ENCODE peak calls at places on chromosomes 4 and X, in eight cellular contexts. One of them, this sample, is unnamed.
A peak's percentile ranks its signal among the peaks of the same experiment; 100 is the strongest.

GRCh38 chr4:113435893-113436292 is 325.6 kb downstream of the CAMK2D start:
- DNase-seq in hypothalamus: no peak
- DNase-seq in NCI-H2171 treated with DMSO at 0.1 percent for 48 hours: peak; percentile 92
- DNase-seq in NCI-H2081: no peak
- DNase-seq in M059J: peak; percentile 94
- DNase-seq in IMR-90: peak; percentile 75
- DNase-seq in activated T-cell treated with anti-CD3 and anti-CD28 coated beads, Interleukin-2, amount 50 U/mL, for 1 hour: no peak
- DNase-seq in ELF-1: peak; percentile 19
- DNase-seq in this sample: peak; percentile 64

GRCh38 chr4:100894339-100894870 is 376.6 kb upstream of the EMCN start:
- DNase-seq in hypothalamus: no peak
- DNase-seq in NCI-H2171 treated with DMSO at 0.1 percent for 48 hours: no peak
- DNase-seq in NCI-H2081: no peak
- DNase-seq in M059J: no peak
- DNase-seq in IMR-90: no peak
- DNase-seq in activated T-cell treated with anti-CD3 and anti-CD28 coated beads, Interleukin-2, amount 50 U/mL, for 1 hour: no peak
- DNase-seq in ELF-1: no peak
- DNase-seq in this sample: no peak

GRCh38 chr4:687048-687974 is 1.6 kb downstream of the SLC49A3 start:
- DNase-seq in hypothalamus: no peak
- DNase-seq in NCI-H2171 treated with DMSO at 0.1 percent for 48 hours: no peak
- DNase-seq in NCI-H2081: no peak
- DNase-seq in M059J: peak; percentile 91
- DNase-seq in IMR-90: peak; percentile 77
- DNase-seq in activated T-cell treated with anti-CD3 and anti-CD28 coated beads, Interleukin-2, amount 50 U/mL, for 1 hour: no peak
- DNase-seq in ELF-1: peak; percentile 71
- DNase-seq in this sample: no peak

GRCh38 chrX:97984641-97985040 is 1100.9 kb downstream of the RPA4 start:
- DNase-seq in hypothalamus: no peak
- DNase-seq in NCI-H2171 treated with DMSO at 0.1 percent for 48 hours: no peak
- DNase-seq in NCI-H2081: no peak
- DNase-seq in M059J: peak; percentile 54
- DNase-seq in IMR-90: peak; percentile 22
- DNase-seq in activated T-cell treated with anti-CD3 and anti-CD28 coated beads, Interleukin-2, amount 50 U/mL, for 1 hour: no peak
- DNase-seq in ELF-1: peak; percentile 5
- DNase-seq in this sample: no peak

GRCh38 chr4:127988638-127989037 is 23.4 kb downstream of the ABHD18 start:
- DNase-seq in hypothalamus: no peak
- DNase-seq in NCI-H2171 treated with DMSO at 0.1 percent for 48 hours: no peak
- DNase-seq in NCI-H2081: no peak
- DNase-seq in M059J: no peak
- DNase-seq in IMR-90: no peak
- DNase-seq in activated T-cell treated with anti-CD3 and anti-CD28 coated beads, Interleukin-2, amount 50 U/mL, for 1 hour: no peak
- DNase-seq in ELF-1: no peak
- DNase-seq in this sample: no peak

GRCh38 chr4:105274504-105274903 is 127.8 kb downstream of the TET2 start:
- DNase-seq in hypothalamus: no peak
- DNase-seq in NCI-H2171 treated with DMSO at 0.1 percent for 48 hours: no peak
- DNase-seq in NCI-H2081: no peak
- DNase-seq in M059J: no peak
- DNase-seq in IMR-90: no peak
- DNase-seq in activated T-cell treated with anti-CD3 and anti-CD28 coated beads, Interleukin-2, amount 50 U/mL, for 1 hour: no peak
- DNase-seq in ELF-1: no peak
- DNase-seq in this sample: no peak

GRCh38 chr4:144968606-144969005 is 129.4 kb downstream of the ANAPC10 start:
- DNase-seq in hypothalamus: no peak
- DNase-seq in NCI-H2171 treated with DMSO at 0.1 percent for 48 hours: no peak
- DNase-seq in NCI-H2081: no peak
- DNase-seq in M059J: no peak
- DNase-seq in IMR-90: no peak
- DNase-seq in activated T-cell treated with anti-CD3 and anti-CD28 coated beads, Interleukin-2, amount 50 U/mL, for 1 hour: no peak
- DNase-seq in ELF-1: peak; percentile 1
- DNase-seq in this sample: no peak

GRCh38 chrX:421646-422325 is 35.1 kb upstream of the PPP2R3B start:
- DNase-seq in hypothalamus: no peak
- DNase-seq in NCI-H2171 treated with DMSO at 0.1 percent for 48 hours: no peak
- DNase-seq in NCI-H2081: no peak
- DNase-seq in M059J: no peak
- DNase-seq in IMR-90: no peak
- DNase-seq in activated T-cell treated with anti-CD3 and anti-CD28 coated beads, Interleukin-2, amount 50 U/mL, for 1 hour: no peak
- DNase-seq in ELF-1: no peak
- DNase-seq in this sample: no peak

GRCh38 chrX:155065035-155065734 is 5.8 kb downstream of the CMC4 start:
- DNase-seq in hypothalamus: no peak
- DNase-seq in NCI-H2171 treated with DMSO at 0.1 percent for 48 hours: no peak
- DNase-seq in NCI-H2081: no peak
- DNase-seq in M059J: peak; percentile 82
- DNase-seq in IMR-90: peak; percentile 49
- DNase-seq in activated T-cell treated with anti-CD3 and anti-CD28 coated beads, Interleukin-2, amount 50 U/mL, for 1 hour: no peak
- DNase-seq in ELF-1: no peak
- DNase-seq in this sample: no peak

GRCh38 chr4:1237981-1238675 is 10.8 kb downstream of the CTBP1 start:
- DNase-seq in hypothalamus: no peak
- DNase-seq in NCI-H2171 treated with DMSO at 0.1 percent for 48 hours: no peak
- DNase-seq in NCI-H2081: no peak
- DNase-seq in M059J: no peak
- DNase-seq in IMR-90: no peak
- DNase-seq in activated T-cell treated with anti-CD3 and anti-CD28 coated beads, Interleukin-2, amount 50 U/mL, for 1 hour: no peak
- DNase-seq in ELF-1: no peak
- DNase-seq in this sample: no peak

GRCh38 chrX:39652336-39652735 is 445.4 kb downstream of the BCOR start:
- DNase-seq in hypothalamus: no peak
- DNase-seq in NCI-H2171 treated with DMSO at 0.1 percent for 48 hours: no peak
- DNase-seq in NCI-H2081: peak; percentile 14
- DNase-seq in M059J: peak; percentile 28
- DNase-seq in IMR-90: peak; percentile 14
- DNase-seq in activated T-cell treated with anti-CD3 and anti-CD28 coated beads, Interleukin-2, amount 50 U/mL, for 1 hour: no peak
- DNase-seq in ELF-1: peak; percentile 81
- DNase-seq in this sample: no peak

GRCh38 chrX:38628587-38628986 is 67.2 kb downstream of the TSPAN7 start:
- DNase-seq in hypothalamus: no peak
- DNase-seq in NCI-H2171 treated with DMSO at 0.1 percent for 48 hours: no peak
- DNase-seq in NCI-H2081: no peak
- DNase-seq in M059J: no peak
- DNase-seq in IMR-90: no peak
- DNase-seq in activated T-cell treated with anti-CD3 and anti-CD28 coated beads, Interleukin-2, amount 50 U/mL, for 1 hour: no peak
- DNase-seq in ELF-1: no peak
- DNase-seq in this sample: no peak

GRCh38 chr4:73433140-73433539 is 2.9 kb upstream of the AFP start:
- DNase-seq in hypothalamus: no peak
- DNase-seq in NCI-H2171 treated with DMSO at 0.1 percent for 48 hours: no peak
- DNase-seq in NCI-H2081: no peak
- DNase-seq in M059J: no peak
- DNase-seq in IMR-90: no peak
- DNase-seq in activated T-cell treated with anti-CD3 and anti-CD28 coated beads, Interleukin-2, amount 50 U/mL, for 1 hour: no peak
- DNase-seq in ELF-1: no peak
- DNase-seq in this sample: no peak

GRCh38 chr4:15066140-15066539 is 63.9 kb downstream of the CPEB2 start:
- DNase-seq in hypothalamus: no peak
- DNase-seq in NCI-H2171 treated with DMSO at 0.1 percent for 48 hours: no peak
- DNase-seq in NCI-H2081: no peak
- DNase-seq in M059J: no peak
- DNase-seq in IMR-90: no peak
- DNase-seq in activated T-cell treated with anti-CD3 and anti-CD28 coated beads, Interleukin-2, amount 50 U/mL, for 1 hour: no peak
- DNase-seq in ELF-1: no peak
- DNase-seq in this sample: no peak

GRCh38 chrX:68433155-68433980 is at the start of gene OPHN1:
- DNase-seq in hypothalamus: peak; percentile 48
- DNase-seq in NCI-H2171 treated with DMSO at 0.1 percent for 48 hours: peak; percentile 66
- DNase-seq in NCI-H2081: no peak
- DNase-seq in M059J: peak; percentile 93
- DNase-seq in IMR-90: peak; percentile 74
- DNase-seq in activated T-cell treated with anti-CD3 and anti-CD28 coated beads, Interleukin-2, amount 50 U/mL, for 1 hour: peak; percentile 17
- DNase-seq in ELF-1: peak; percentile 95
- DNase-seq in this sample: no peak

GRCh38 chrX:17242470-17242869 is 132.5 kb upstream of the NHS start:
- DNase-seq in hypothalamus: no peak
- DNase-seq in NCI-H2171 treated with DMSO at 0.1 percent for 48 hours: peak; percentile 65
- DNase-seq in NCI-H2081: peak; percentile 90
- DNase-seq in M059J: peak; percentile 50
- DNase-seq in IMR-90: peak; percentile 55
- DNase-seq in activated T-cell treated with anti-CD3 and anti-CD28 coated beads, Interleukin-2, amount 50 U/mL, for 1 hour: no peak
- DNase-seq in ELF-1: peak; percentile 25
- DNase-seq in this sample: peak; percentile 7

GRCh38 chr4:73527196-73527595 is 45.7 kb downstream of the AFM start:
- DNase-seq in hypothalamus: no peak
- DNase-seq in NCI-H2171 treated with DMSO at 0.1 percent for 48 hours: no peak
- DNase-seq in NCI-H2081: no peak
- DNase-seq in M059J: no peak
- DNase-seq in IMR-90: no peak
- DNase-seq in activated T-cell treated with anti-CD3 and anti-CD28 coated beads, Interleukin-2, amount 50 U/mL, for 1 hour: no peak
- DNase-seq in ELF-1: no peak
- DNase-seq in this sample: no peak

GRCh38 chr4:118265312-118266144 is 87.3 kb downstream of the PRSS12 start:
- DNase-seq in hypothalamus: peak; percentile 3
- DNase-seq in NCI-H2171 treated with DMSO at 0.1 percent for 48 hours: peak; percentile 30
- DNase-seq in NCI-H2081: no peak
- DNase-seq in M059J: no peak
- DNase-seq in IMR-90: no peak
- DNase-seq in activated T-cell treated with anti-CD3 and anti-CD28 coated beads, Interleukin-2, amount 50 U/mL, for 1 hour: peak; percentile 45
- DNase-seq in ELF-1: peak; percentile 65
- DNase-seq in this sample: no peak

GRCh38 chr4:125722009-125722408 is 407.3 kb downstream of the FAT4 start:
- DNase-seq in hypothalamus: no peak
- DNase-seq in NCI-H2171 treated with DMSO at 0.1 percent for 48 hours: no peak
- DNase-seq in NCI-H2081: no peak
- DNase-seq in M059J: no peak
- DNase-seq in IMR-90: no peak
- DNase-seq in activated T-cell treated with anti-CD3 and anti-CD28 coated beads, Interleukin-2, amount 50 U/mL, for 1 hour: no peak
- DNase-seq in ELF-1: no peak
- DNase-seq in this sample: no peak

GRCh38 chrX:123493857-123494256 is 239.0 kb downstream of the THOC2 start:
- DNase-seq in hypothalamus: no peak
- DNase-seq in NCI-H2171 treated with DMSO at 0.1 percent for 48 hours: no peak
- DNase-seq in NCI-H2081: no peak
- DNase-seq in M059J: no peak
- DNase-seq in IMR-90: no peak
- DNase-seq in activated T-cell treated with anti-CD3 and anti-CD28 coated beads, Interleukin-2, amount 50 U/mL, for 1 hour: no peak
- DNase-seq in ELF-1: no peak
- DNase-seq in this sample: no peak

GRCh38 chr4:137124278-137124932 is 407.9 kb downstream of the PCDH18 start:
- DNase-seq in hypothalamus: no peak
- DNase-seq in NCI-H2171 treated with DMSO at 0.1 percent for 48 hours: peak; percentile 73
- DNase-seq in NCI-H2081: peak; percentile 73
- DNase-seq in M059J: peak; percentile 55
- DNase-seq in IMR-90: peak; percentile 79
- DNase-seq in activated T-cell treated with anti-CD3 and anti-CD28 coated beads, Interleukin-2, amount 50 U/mL, for 1 hour: no peak
- DNase-seq in ELF-1: peak; percentile 4
- DNase-seq in this sample: peak; percentile 64

GRCh38 chrX:10832103-10832502 is 211.7 kb upstream of the MID1 start:
- DNase-seq in hypothalamus: no peak
- DNase-seq in NCI-H2171 treated with DMSO at 0.1 percent for 48 hours: peak; percentile 38
- DNase-seq in NCI-H2081: no peak
- DNase-seq in M059J: no peak
- DNase-seq in IMR-90: no peak
- DNase-seq in activated T-cell treated with anti-CD3 and anti-CD28 coated beads, Interleukin-2, amount 50 U/mL, for 1 hour: no peak
- DNase-seq in ELF-1: no peak
- DNase-seq in this sample: no peak

GRCh38 chr4:38482696-38483095 is 181.3 kb upstream of the KLF3 start:
- DNase-seq in hypothalamus: no peak
- DNase-seq in NCI-H2171 treated with DMSO at 0.1 percent for 48 hours: no peak
- DNase-seq in NCI-H2081: no peak
- DNase-seq in M059J: no peak
- DNase-seq in IMR-90: no peak
- DNase-seq in activated T-cell treated with anti-CD3 and anti-CD28 coated beads, Interleukin-2, amount 50 U/mL, for 1 hour: no peak
- DNase-seq in ELF-1: no peak
- DNase-seq in this sample: no peak

GRCh38 chr4:119906277-119906676 is 160.4 kb downstream of the MAD2L1 start:
- DNase-seq in hypothalamus: no peak
- DNase-seq in NCI-H2171 treated with DMSO at 0.1 percent for 48 hours: no peak
- DNase-seq in NCI-H2081: no peak
- DNase-seq in M059J: no peak
- DNase-seq in IMR-90: no peak
- DNase-seq in activated T-cell treated with anti-CD3 and anti-CD28 coated beads, Interleukin-2, amount 50 U/mL, for 1 hour: no peak
- DNase-seq in ELF-1: peak; percentile 11
- DNase-seq in this sample: no peak

GRCh38 chrX:69287025-69287540 is 121.8 kb upstream of the PJA1 start:
- DNase-seq in hypothalamus: no peak
- DNase-seq in NCI-H2171 treated with DMSO at 0.1 percent for 48 hours: no peak
- DNase-seq in NCI-H2081: no peak
- DNase-seq in M059J: no peak
- DNase-seq in IMR-90: no peak
- DNase-seq in activated T-cell treated with anti-CD3 and anti-CD28 coated beads, Interleukin-2, amount 50 U/mL, for 1 hour: no peak
- DNase-seq in ELF-1: peak; percentile 41
- DNase-seq in this sample: no peak

GRCh38 chrX:65643046-65643785 is 24.2 kb upstream of the MSN start:
- DNase-seq in hypothalamus: no peak
- DNase-seq in NCI-H2171 treated with DMSO at 0.1 percent for 48 hours: no peak
- DNase-seq in NCI-H2081: no peak
- DNase-seq in M059J: peak; percentile 83
- DNase-seq in IMR-90: peak; percentile 10
- DNase-seq in activated T-cell treated with anti-CD3 and anti-CD28 coated beads, Interleukin-2, amount 50 U/mL, for 1 hour: no peak
- DNase-seq in ELF-1: peak; percentile 64
- DNase-seq in this sample: no peak

GRCh38 chr4:88240297-88240714 is 44.1 kb downstream of the PPM1K start:
- DNase-seq in hypothalamus: no peak
- DNase-seq in NCI-H2171 treated with DMSO at 0.1 percent for 48 hours: no peak
- DNase-seq in NCI-H2081: no peak
- DNase-seq in M059J: no peak
- DNase-seq in IMR-90: no peak
- DNase-seq in activated T-cell treated with anti-CD3 and anti-CD28 coated beads, Interleukin-2, amount 50 U/mL, for 1 hour: no peak
- DNase-seq in ELF-1: no peak
- DNase-seq in this sample: no peak

GRCh38 chr4:44495136-44495535 is 46.5 kb upstream of the KCTD8 start:
- DNase-seq in hypothalamus: no peak
- DNase-seq in NCI-H2171 treated with DMSO at 0.1 percent for 48 hours: no peak
- DNase-seq in NCI-H2081: no peak
- DNase-seq in M059J: no peak
- DNase-seq in IMR-90: no peak
- DNase-seq in activated T-cell treated with anti-CD3 and anti-CD28 coated beads, Interleukin-2, amount 50 U/mL, for 1 hour: no peak
- DNase-seq in ELF-1: no peak
- DNase-seq in this sample: no peak

GRCh38 chr4:18882468-18882867 is 860.9 kb upstream of the LCORL start:
- DNase-seq in hypothalamus: no peak
- DNase-seq in NCI-H2171 treated with DMSO at 0.1 percent for 48 hours: no peak
- DNase-seq in NCI-H2081: no peak
- DNase-seq in M059J: peak; percentile 67
- DNase-seq in IMR-90: peak; percentile 72
- DNase-seq in activated T-cell treated with anti-CD3 and anti-CD28 coated beads, Interleukin-2, amount 50 U/mL, for 1 hour: no peak
- DNase-seq in ELF-1: peak; percentile 42
- DNase-seq in this sample: no peak

GRCh38 chrX:39616098-39616729 is 481.5 kb downstream of the BCOR start:
- DNase-seq in hypothalamus: no peak
- DNase-seq in NCI-H2171 treated with DMSO at 0.1 percent for 48 hours: no peak
- DNase-seq in NCI-H2081: no peak
- DNase-seq in M059J: no peak
- DNase-seq in IMR-90: no peak
- DNase-seq in activated T-cell treated with anti-CD3 and anti-CD28 coated beads, Interleukin-2, amount 50 U/mL, for 1 hour: no peak
- DNase-seq in ELF-1: no peak
- DNase-seq in this sample: no peak

GRCh38 chrX:125288343-125288742 is 31.3 kb upstream of the TEX13C start:
- DNase-seq in hypothalamus: no peak
- DNase-seq in NCI-H2171 treated with DMSO at 0.1 percent for 48 hours: no peak
- DNase-seq in NCI-H2081: no peak
- DNase-seq in M059J: no peak
- DNase-seq in IMR-90: no peak
- DNase-seq in activated T-cell treated with anti-CD3 and anti-CD28 coated beads, Interleukin-2, amount 50 U/mL, for 1 hour: no peak
- DNase-seq in ELF-1: no peak
- DNase-seq in this sample: no peak

GRCh38 chrX:69993494-69993893 is 56.2 kb downstream of the AWAT2 start:
- DNase-seq in hypothalamus: no peak
- DNase-seq in NCI-H2171 treated with DMSO at 0.1 percent for 48 hours: no peak
- DNase-seq in NCI-H2081: no peak
- DNase-seq in M059J: no peak
- DNase-seq in IMR-90: no peak
- DNase-seq in activated T-cell treated with anti-CD3 and anti-CD28 coated beads, Interleukin-2, amount 50 U/mL, for 1 hour: no peak
- DNase-seq in ELF-1: no peak
- DNase-seq in this sample: no peak

GRCh38 chr4:80225628-80226027 is 28.3 kb downstream of the PRDM8 start:
- DNase-seq in hypothalamus: no peak
- DNase-seq in NCI-H2171 treated with DMSO at 0.1 percent for 48 hours: no peak
- DNase-seq in NCI-H2081: no peak
- DNase-seq in M059J: no peak
- DNase-seq in IMR-90: peak; percentile 57
- DNase-seq in activated T-cell treated with anti-CD3 and anti-CD28 coated beads, Interleukin-2, amount 50 U/mL, for 1 hour: no peak
- DNase-seq in ELF-1: no peak
- DNase-seq in this sample: no peak

GRCh38 chr4:140286503-140286902 is 86.9 kb upstream of the SCOC start:
- DNase-seq in hypothalamus: no peak
- DNase-seq in NCI-H2171 treated with DMSO at 0.1 percent for 48 hours: peak; percentile 89
- DNase-seq in NCI-H2081: no peak
- DNase-seq in M059J: peak; percentile 48
- DNase-seq in IMR-90: no peak
- DNase-seq in activated T-cell treated with anti-CD3 and anti-CD28 coated beads, Interleukin-2, amount 50 U/mL, for 1 hour: no peak
- DNase-seq in ELF-1: no peak
- DNase-seq in this sample: no peak

This sample was measured in DMS153.